ENCODE peak calls at places on chromosome 21, in four cellular contexts. H is A549, K is WTC11, J is endothelial cell. W is an unnamed sample.

GRCh38 chr21:14888202-14888601 is 176.6 kb downstream of the NRIP1 start:
- DNase-seq in H (no peak), K (no peak), J (no peak), W (no peak)

GRCh38 chr21:24260751-24261150 is 1346.5 kb downstream of the MRPL39 start:
- DNase-seq in H (no peak), K (no peak), J (no peak), W (no peak)

GRCh38 chr21:31862078-31862477 is 10.7 kb upstream of the HUNK start:
- DNase-seq in H (no peak), K (no peak), J (no peak), W (no peak)

GRCh38 chr21:45970674-45971486 is 10.7 kb upstream of the COL6A1 start:
- DNase-seq in H (peak; percentile 57), K (peak; percentile 81), J (peak; percentile 81), W (peak; percentile 87)

GRCh38 chr21:30408782-30409494 is 13.1 kb downstream of the KRTAP13-1 start:
- DNase-seq in H (peak; percentile 0), K (peak; percentile 84), J (peak; percentile 49), W (peak; percentile 54)

GRCh38 chr21:36854391-36854790 is 112.1 kb downstream of the HLCS start:
- DNase-seq in H (peak; percentile 22), K (peak; percentile 69), J (peak; percentile 70), W (peak; percentile 63)

GRCh38 chr21:8990326-8991087 is 1530.9 kb upstream of the TPTE start:
- DNase-seq in H (no peak), K (no peak), J (peak; percentile 45), W (no peak)

GRCh38 chr21:27648560-27648959 is 681.7 kb upstream of the ADAMTS5 start:
- DNase-seq in H (no peak), K (no peak), J (no peak), W (no peak)

GRCh38 chr21:18369115-18369514 is 34.5 kb downstream of the TMPRSS15 start:
- DNase-seq in H (no peak), K (no peak), J (peak; percentile 10), W (no peak)

GRCh38 chr21:36507397-36508018 is 27.6 kb upstream of the CLDN14 start:
- DNase-seq in H (no peak), K (no peak), J (no peak), W (no peak)

GRCh38 chr21:45763074-45763473 is 119.5 kb downstream of the PCBP3 start:
- DNase-seq in H (no peak), K (no peak), J (no peak), W (no peak)

GRCh38 chr21:46317710-46318463 is 5.8 kb downstream of the C21orf58 start:
- DNase-seq in H (no peak), K (no peak), J (no peak), W (no peak)

GRCh38 chr21:29080454-29080930 is 7.0 kb upstream of the CCT8 start:
- DNase-seq in H (no peak), K (no peak), J (no peak), W (no peak)
- TF ChIP-seq CTCF in H (no peak), K (no peak), J (no peak), W (no peak)

GRCh38 chr21:34858559-34858958 is 189.8 kb downstream of the CLIC6 start:
- DNase-seq in H (no peak), K (no peak), J (no peak), W (no peak)

GRCh38 chr21:34857122-34857713 is 188.4 kb downstream of the CLIC6 start:
- DNase-seq in H (no peak), K (no peak), J (no peak), W (no peak)

GRCh38 chr21:34861302-34861701 is 187.8 kb downstream of the RUNX1 start:
- DNase-seq in H (no peak), K (no peak), J (no peak), W (no peak)

GRCh38 chr21:34859976-34860653 is 189.0 kb downstream of the RUNX1 start:
- DNase-seq in H (no peak), K (no peak), J (no peak), W (no peak)

DNA sequence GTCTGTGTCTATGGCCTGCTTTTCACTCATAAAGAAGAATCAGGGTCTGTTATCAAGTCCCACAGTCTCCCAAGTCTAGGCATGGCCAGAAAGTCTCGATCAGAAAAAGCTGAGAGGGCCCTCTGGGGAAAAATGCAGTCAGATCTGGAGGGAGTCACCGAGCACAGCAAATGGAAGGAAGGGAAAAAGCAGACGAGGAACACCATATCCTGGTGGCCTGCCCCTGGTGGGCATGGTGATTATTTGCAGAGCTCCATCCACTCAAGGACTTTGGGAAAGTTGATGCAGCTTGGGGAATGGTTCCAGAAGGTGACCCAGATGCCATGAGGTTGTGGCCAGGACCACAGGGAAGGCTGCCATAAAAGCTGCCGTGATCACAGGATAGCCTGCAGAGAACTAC is 189.1 kb downstream of the CLIC6 start:
- DNase-seq in H (no peak), K (no peak), J (no peak), W (no peak)
- TF ChIP-seq CTCF in H (no peak), K (no peak), J (peak; percentile 40), W (peak; percentile 36)

GRCh38 chr21:41764558-41765392 is 2.1 kb downstream of the RIPK4 start:
- DNase-seq in H (no peak), K (no peak), J (no peak), W (no peak)
- TF ChIP-seq CTCF in H (no peak), K (no peak), J (no peak), W (no peak)

GRCh38 chr21:43303240-43304178 is 123.4 kb downstream of the SIK1 start:
- DNase-seq in H (no peak), K (no peak), J (no peak), W (peak; percentile 10)

GRCh38 chr21:43304206-43304605 is 122.7 kb downstream of the SIK1 start:
- DNase-seq in H (no peak), K (no peak), J (no peak), W (peak; percentile 8)

GRCh38 chr21:43305811-43306311 is 121.1 kb downstream of the SIK1 start:
- DNase-seq in H (no peak), K (no peak), J (no peak), W (peak; percentile 6)

GRCh38 chr21:43305336-43305665 is 121.6 kb downstream of the SIK1 start:
- DNase-seq in H (no peak), K (no peak), J (no peak), W (no peak)

DNA sequence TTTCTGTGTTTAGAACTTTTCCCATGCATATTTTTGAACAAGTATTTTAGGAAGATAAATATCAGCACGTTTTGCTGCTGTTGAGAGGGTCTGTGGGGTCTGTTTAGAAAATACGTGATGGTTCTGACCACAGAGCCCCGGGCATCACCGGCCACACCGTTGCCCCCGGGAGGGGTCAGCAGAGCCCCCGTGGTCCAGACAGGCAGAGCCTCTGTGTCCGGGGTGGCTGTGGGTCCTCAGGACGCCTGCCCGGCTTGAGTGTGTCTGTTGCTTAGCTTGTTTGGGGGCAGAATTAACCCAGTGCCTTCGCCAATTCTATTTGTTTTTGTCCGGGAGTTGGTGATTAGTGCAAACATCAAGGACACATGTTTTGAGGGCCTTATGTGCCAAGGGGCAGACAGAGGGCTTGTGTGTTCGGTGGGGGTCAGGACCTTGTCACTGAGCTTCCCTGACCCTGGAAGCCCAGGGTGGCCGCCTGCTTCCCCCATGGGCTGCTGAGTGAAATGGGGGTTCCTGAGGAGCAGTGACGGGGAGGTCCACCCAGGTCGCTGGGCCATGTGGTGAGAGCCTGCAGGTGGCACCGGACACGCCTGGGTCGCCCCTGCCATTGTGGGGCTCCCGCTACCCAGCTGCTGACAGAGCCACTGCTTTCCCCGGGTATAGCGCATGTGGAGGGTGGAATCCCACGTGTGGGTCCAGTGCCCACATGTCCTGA is 122.2 kb downstream of the SIK1 start:
- DNase-seq in H (no peak), K (no peak), J (no peak), W (peak; percentile 8)
- TF ChIP-seq CTCF in H (no peak), K (no peak), J (no peak), W (no peak)

GRCh38 chr21:38621132-38621531 is 122.9 kb upstream of the ERG start:
- DNase-seq in H (no peak), K (no peak), J (no peak), W (no peak)
- TF ChIP-seq CTCF in H (no peak), K (no peak), J (no peak), W (no peak)

GRCh38 chr21:42618713-42619112 is 34.7 kb upstream of the PDE9A start:
- DNase-seq in H (no peak), K (no peak), J (no peak), W (no peak)
- TF ChIP-seq CTCF in H (no peak), K (no peak), J (no peak), W (no peak)

DNA sequence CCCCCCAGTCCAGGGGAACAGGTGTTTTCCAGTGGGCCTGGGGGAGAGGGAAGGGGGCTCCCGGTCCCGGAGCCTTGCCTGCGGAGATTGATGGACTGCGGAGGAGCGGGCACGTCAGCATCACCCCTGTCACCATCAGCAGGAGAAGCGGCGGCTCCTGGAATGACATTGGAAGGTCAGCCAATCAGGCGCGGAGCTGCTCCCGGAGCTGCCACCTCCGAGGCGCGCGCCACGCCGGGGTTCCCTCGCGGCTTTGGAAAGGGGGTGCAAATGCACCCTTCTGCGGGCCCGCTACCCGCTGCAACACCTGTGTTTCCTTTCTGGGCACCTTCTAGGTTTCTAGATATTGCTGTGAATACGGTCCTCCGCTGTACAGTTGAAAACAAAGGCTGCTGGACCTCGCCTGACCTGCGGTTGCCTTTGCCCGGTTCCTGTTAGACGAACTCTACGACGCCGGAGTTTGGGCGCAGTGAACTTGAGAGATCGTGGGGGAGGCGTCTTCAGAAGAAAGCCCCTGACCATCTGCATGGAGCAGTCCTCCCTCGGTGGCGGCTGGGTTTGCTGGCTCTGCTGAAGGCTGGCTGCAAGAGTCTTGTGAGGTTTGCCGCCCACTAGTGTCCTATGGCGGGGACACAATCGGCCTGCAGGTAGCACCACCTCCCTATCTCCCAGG is 5.3 kb downstream of the DSCAM start:
- DNase-seq in H (peak; percentile 3), K (peak; percentile 78), J (peak; percentile 63), W (peak; percentile 87)
- TF ChIP-seq CTCF in H (no peak), K (no peak), J (peak; percentile 21), W (peak; percentile 68)

DNA sequence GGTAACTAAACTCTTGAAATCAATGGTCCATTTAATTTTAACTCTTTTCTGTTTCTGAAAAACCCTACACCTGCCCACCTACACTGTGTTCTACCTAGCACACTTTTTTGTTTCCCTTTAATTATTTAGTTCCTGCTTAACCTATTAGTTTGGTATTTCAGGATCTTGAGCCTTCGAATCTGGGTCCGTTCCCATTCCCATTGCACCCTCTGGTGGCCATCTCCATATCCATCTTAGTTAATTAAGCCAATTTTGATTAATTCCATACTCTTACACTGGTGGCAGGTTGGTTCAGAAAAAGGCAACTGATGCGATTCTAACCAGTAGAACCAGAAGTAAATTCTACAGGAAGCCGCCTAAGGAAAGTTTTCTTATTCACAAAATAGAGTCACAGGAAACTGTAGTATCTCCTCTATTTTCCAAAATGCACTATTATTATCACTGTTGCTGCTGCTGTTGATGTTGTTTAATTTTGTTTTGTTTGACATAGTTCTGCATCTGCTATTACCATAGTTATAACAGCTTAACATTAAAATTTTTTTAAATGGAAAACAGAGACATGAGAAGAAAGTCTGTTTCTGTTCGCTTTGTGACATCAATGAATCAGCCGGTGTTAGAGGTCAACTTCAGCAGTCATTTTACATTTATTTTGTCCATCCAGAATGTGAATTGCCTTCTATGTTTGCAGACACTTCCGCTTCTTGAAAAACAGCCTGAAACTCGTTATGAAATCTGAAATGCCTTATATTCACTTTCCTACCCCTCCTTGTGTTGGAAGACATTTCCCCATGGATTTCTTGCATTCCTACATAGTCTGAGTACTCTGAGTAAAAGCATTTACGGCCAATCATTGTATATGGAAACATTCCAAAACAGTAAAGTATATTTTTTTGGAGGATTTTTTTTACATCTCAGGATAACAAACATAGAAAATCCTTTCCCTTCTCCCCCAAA is 115.5 kb upstream of the NCAM2 start:
- DNase-seq in H (no peak), K (peak; percentile 47), J (peak; percentile 53), W (peak; percentile 46)
- TF ChIP-seq CTCF in H (no peak), K (peak; percentile 63), J (peak; percentile 79), W (peak; percentile 88)